ENCODE peak calls at places on chromosomes 11 and 22, in seven cellular contexts. B is HL-60, S is activated T-helper 1 cell treated with Interleukin-2 at 50 U/mL for 16 hours, Q is AG09309, E is amniotic stem cell, U is Ammon's horn, A is HS-5. H is an unnamed sample.

GRCh38 chr11:76347391-76347790 is 33.5 kb downstream of the THAP12 start:
- DNase-seq in E (no peak), Q (peak), A (no peak), B (no peak), S (no peak), U (no peak), H (no peak)

GRCh38 chr11:116431842-116432241 is 340.9 kb downstream of the BUD13 start:
- DNase-seq in Q (no peak), A (no peak), E (no peak), U (no peak), S (no peak), B (no peak), H (no peak)

GRCh38 chr22:19879248-19879575 is 24.5 kb upstream of the GNB1L start:
- DNase-seq in U (no peak), B (no peak), A (no peak), Q (no peak), S (no peak), E (no peak), H (no peak)

GRCh38 chr11:113710989-113711388 is 4.9 kb upstream of the TMPRSS5 start:
- DNase-seq in U (no peak), S (no peak), E (no peak), A (no peak), Q (no peak), B (no peak), H (no peak)

GRCh38 chr22:37260939-37261338 is 16.9 kb upstream of the RAC2 start:
- DNase-seq in B (no peak), Q (no peak), E (peak), U (no peak), A (no peak), S (peak), H (no peak)

GRCh38 chr11:14435717-14436116 is 63.9 kb downstream of the COPB1 start:
- DNase-seq in U (no peak), Q (no peak), A (no peak), E (no peak), S (no peak), B (no peak), H (peak)

GRCh38 chr11:61578819-61579218 is 2.1 kb downstream of the SYT7 start:
- DNase-seq in S (no peak), A (no peak), Q (no peak), U (no peak), B (no peak), E (no peak), H (no peak)

GRCh38 chr11:69053546-69054396 is 5.0 kb downstream of the TPCN2 start:
- DNase-seq in A (no peak), Q (no peak), E (no peak), U (no peak), S (no peak), B (no peak), H (no peak)

GRCh38 chr22:28855355-28856094 is 27.8 kb upstream of the ZNRF3 start:
- DNase-seq in Q (peak), S (peak), U (peak), A (peak), E (peak), B (peak), H (peak)

GRCh38 chr11:70049045-70049444 is 29.1 kb upstream of the ANO1 start:
- DNase-seq in A (no peak), E (no peak), Q (no peak), B (no peak), S (no peak), U (no peak), H (no peak)

GRCh38 chr11:91163619-91164451 is 941.0 kb upstream of the CHORDC1 start:
- DNase-seq in U (no peak), E (no peak), A (no peak), Q (no peak), B (no peak), S (no peak), H (no peak)

GRCh38 chr22:26800858-26801257 is 143.5 kb downstream of the MIAT start:
- DNase-seq in A (no peak), S (no peak), B (no peak), E (no peak), U (no peak), Q (no peak), H (no peak)

GRCh38 chr22:31136155-31136554 is 4.2 kb downstream of the PLA2G3 start:
- DNase-seq in B (no peak), S (no peak), A (no peak), Q (no peak), E (no peak), U (no peak), H (no peak)

GRCh38 chr11:42555197-42555596 is 756.6 kb upstream of the API5 start:
- DNase-seq in E (no peak), A (no peak), B (no peak), U (no peak), Q (no peak), S (no peak), H (no peak)

GRCh38 chr11:126731526-126731925 is 269.0 kb downstream of the KIRREL3 start:
- DNase-seq in B (no peak), Q (no peak), S (no peak), A (no peak), U (no peak), E (no peak), H (no peak)

GRCh38 chr11:29448246-29448877 is 568.5 kb downstream of the KCNA4 start:
- DNase-seq in S (no peak), E (no peak), B (no peak), Q (no peak), A (no peak), U (peak), H (no peak)

GRCh38 chr11:48018561-48019229 is 38.3 kb downstream of the PTPRJ start:
- DNase-seq in Q (no peak), U (no peak), B (no peak), E (no peak), A (no peak), S (no peak), H (no peak)

GRCh38 chr11:15148181-15148580 is 33.5 kb downstream of the INSC start:
- DNase-seq in S (no peak), E (no peak), Q (no peak), A (no peak), B (no peak), U (no peak), H (no peak)

GRCh38 chr11:102420547-102420946 is 32.0 kb downstream of the TMEM123 start:
- DNase-seq in B (no peak), U (no peak), S (no peak), Q (no peak), A (no peak), E (no peak), H (no peak)